ENCODE peak calls at places on chromosome 6, in five cellular contexts. One of them, this sample, is unnamed.
A peak's percentile ranks its signal among the peaks of the same experiment; 100 is the strongest.

GRCh38 chr6:57173056-57173885 is 1.1 kb downstream of the BAG2 start:
- DNase-seq in body of pancreas: peak; percentile 25
- DNase-seq in spleen: peak; percentile 79
- DNase-seq in adrenal gland: peak; percentile 34
- DNase-seq in suprapubic skin: no peak
- DNase-seq in this sample: peak; percentile 12

GRCh38 chr6:113508249-113508648 is 348.9 kb upstream of the MARCKS start:
- DNase-seq in suprapubic skin: no peak
- DNase-seq in adrenal gland: no peak
- DNase-seq in body of pancreas: no peak
- DNase-seq in spleen: no peak
- DNase-seq in this sample: no peak

GRCh38 chr6:12769556-12770255 is 53.1 kb downstream of the PHACTR1 start:
- DNase-seq in suprapubic skin: no peak
- DNase-seq in body of pancreas: no peak
- DNase-seq in spleen: no peak
- DNase-seq in adrenal gland: no peak
- DNase-seq in this sample: no peak

GRCh38 chr6:145731432-145731831 is 3.9 kb downstream of the EPM2A start:
- DNase-seq in adrenal gland: no peak
- DNase-seq in suprapubic skin: no peak
- DNase-seq in spleen: no peak
- DNase-seq in body of pancreas: no peak
- DNase-seq in this sample: no peak

GRCh38 chr6:127466416-127466815 is 7.2 kb upstream of the KIAA0408 start:
- DNase-seq in spleen: no peak
- DNase-seq in body of pancreas: no peak
- DNase-seq in adrenal gland: no peak
- DNase-seq in suprapubic skin: no peak
- DNase-seq in this sample: no peak

GRCh38 chr6:45951771-45952529 is 63.7 kb downstream of the CLIC5 start:
- DNase-seq in spleen: no peak
- DNase-seq in suprapubic skin: no peak
- DNase-seq in adrenal gland: no peak
- DNase-seq in body of pancreas: no peak
- DNase-seq in this sample: peak; percentile 46

GRCh38 chr6:45650527-45651135 is 272.9 kb upstream of the SUPT3H start:
- DNase-seq in adrenal gland: no peak
- DNase-seq in suprapubic skin: no peak
- DNase-seq in body of pancreas: no peak
- DNase-seq in spleen: no peak
- DNase-seq in this sample: peak; percentile 54

GRCh38 chr6:51268666-51269065 is 450.0 kb downstream of the TFAP2B start:
- DNase-seq in body of pancreas: no peak
- DNase-seq in adrenal gland: no peak
- DNase-seq in spleen: no peak
- DNase-seq in suprapubic skin: no peak
- DNase-seq in this sample: no peak

GRCh38 chr6:5996701-5997419 is 9.9 kb downstream of the NRN1 start:
- DNase-seq in suprapubic skin: peak; percentile 69
- DNase-seq in body of pancreas: peak; percentile 29
- DNase-seq in adrenal gland: no peak
- DNase-seq in spleen: no peak
- DNase-seq in this sample: no peak

GRCh38 chr6:54981647-54982046 is 135.1 kb downstream of the FAM83B start:
- DNase-seq in body of pancreas: no peak
- DNase-seq in spleen: no peak
- DNase-seq in suprapubic skin: no peak
- DNase-seq in adrenal gland: no peak
- DNase-seq in this sample: no peak

GRCh38 chr6:15796844-15797243 is 134.0 kb upstream of the DTNBP1 start:
- DNase-seq in suprapubic skin: no peak
- DNase-seq in adrenal gland: no peak
- DNase-seq in spleen: no peak
- DNase-seq in body of pancreas: no peak
- DNase-seq in this sample: no peak

GRCh38 chr6:158663465-158664167 is 13.8 kb downstream of the SYTL3 start:
- DNase-seq in adrenal gland: no peak
- DNase-seq in suprapubic skin: no peak
- DNase-seq in spleen: no peak
- DNase-seq in body of pancreas: peak; percentile 33
- DNase-seq in this sample: peak; percentile 73

GRCh38 chr6:11460001-11460668 is 77.4 kb upstream of the TMEM170B start:
- DNase-seq in suprapubic skin: no peak
- DNase-seq in body of pancreas: no peak
- DNase-seq in spleen: no peak
- DNase-seq in adrenal gland: no peak
- DNase-seq in this sample: no peak

GRCh38 chr6:141925001-141925400 is 207.7 kb upstream of the GJE1 start:
- DNase-seq in suprapubic skin: no peak
- DNase-seq in spleen: no peak
- DNase-seq in adrenal gland: no peak
- DNase-seq in body of pancreas: no peak
- DNase-seq in this sample: no peak

GRCh38 chr6:31836676-31837611 is 9.4 kb downstream of the HSPA1B start:
- DNase-seq in adrenal gland: no peak
- DNase-seq in suprapubic skin: no peak
- DNase-seq in spleen: no peak
- DNase-seq in body of pancreas: no peak
- DNase-seq in this sample: no peak

GRCh38 chr6:31834367-31834703 is 6.8 kb downstream of the HSPA1B start:
- DNase-seq in suprapubic skin: peak; percentile 92
- DNase-seq in body of pancreas: peak; percentile 92
- DNase-seq in adrenal gland: peak; percentile 88
- DNase-seq in spleen: peak; percentile 94
- DNase-seq in this sample: peak; percentile 90

GRCh38 chr6:31834704-31835375 is 7.3 kb downstream of the HSPA1B start:
- DNase-seq in spleen: peak; percentile 94
- DNase-seq in body of pancreas: peak; percentile 83
- DNase-seq in suprapubic skin: peak; percentile 81
- DNase-seq in adrenal gland: peak; percentile 79
- DNase-seq in this sample: peak; percentile 84

GRCh38 chr6:31837612-31838553 is 10.3 kb downstream of the HSPA1B start:
- DNase-seq in spleen: peak; percentile 20
- DNase-seq in suprapubic skin: no peak
- DNase-seq in adrenal gland: no peak
- DNase-seq in body of pancreas: no peak
- DNase-seq in this sample: no peak

DNA sequence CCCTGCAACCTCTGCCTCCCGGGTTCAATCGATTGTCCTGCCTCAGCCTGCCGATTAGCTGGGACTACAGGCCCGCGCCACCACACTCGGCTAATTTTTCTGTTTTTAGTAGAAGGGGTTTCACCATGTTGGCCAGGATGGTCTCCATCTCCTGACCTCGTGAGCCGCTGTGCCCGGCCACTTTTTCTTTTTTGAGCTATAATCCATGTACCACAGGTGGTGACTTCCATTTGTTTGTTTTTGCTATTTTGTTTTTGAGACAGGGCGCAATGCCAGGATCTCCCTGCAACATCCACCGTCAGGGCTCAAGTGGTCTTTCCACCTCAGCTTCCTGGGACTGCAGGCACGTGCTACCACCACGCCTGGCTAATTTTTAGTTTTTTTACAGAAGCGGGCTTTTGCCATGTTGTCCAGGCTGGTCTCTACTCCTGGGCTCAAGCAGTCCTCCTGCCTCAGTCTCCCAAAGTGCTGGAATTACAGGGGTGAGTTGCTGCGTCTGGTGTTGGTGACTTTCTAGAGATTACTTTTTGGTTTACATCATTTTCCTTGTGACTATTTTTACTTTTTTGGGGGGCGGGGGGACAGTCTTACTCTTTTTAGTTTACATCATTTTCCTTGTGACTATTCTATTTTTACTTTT is 8.6 kb downstream of the HSPA1B start:
- DNase-seq in body of pancreas: no peak
- DNase-seq in spleen: peak; percentile 56
- DNase-seq in adrenal gland: no peak
- DNase-seq in suprapubic skin: no peak
- DNase-seq in this sample: peak; percentile 86
- TF ChIP-seq POLR2A in body of pancreas: no peak
- TF ChIP-seq POLR2A in spleen: no peak
- TF ChIP-seq POLR2A in adrenal gland: no peak
- TF ChIP-seq POLR2A in suprapubic skin: no peak
- TF ChIP-seq POLR2A in this sample: peak; percentile 37

GRCh38 chr6:29757701-29758293 is 34.6 kb downstream of the HLA-F start:
- DNase-seq in spleen: no peak
- DNase-seq in body of pancreas: no peak
- DNase-seq in suprapubic skin: no peak
- DNase-seq in adrenal gland: no peak
- DNase-seq in this sample: no peak
- TF ChIP-seq POLR2A in spleen: no peak
- TF ChIP-seq POLR2A in body of pancreas: no peak
- TF ChIP-seq POLR2A in suprapubic skin: no peak
- TF ChIP-seq POLR2A in adrenal gland: no peak
- TF ChIP-seq POLR2A in this sample: no peak

DNA sequence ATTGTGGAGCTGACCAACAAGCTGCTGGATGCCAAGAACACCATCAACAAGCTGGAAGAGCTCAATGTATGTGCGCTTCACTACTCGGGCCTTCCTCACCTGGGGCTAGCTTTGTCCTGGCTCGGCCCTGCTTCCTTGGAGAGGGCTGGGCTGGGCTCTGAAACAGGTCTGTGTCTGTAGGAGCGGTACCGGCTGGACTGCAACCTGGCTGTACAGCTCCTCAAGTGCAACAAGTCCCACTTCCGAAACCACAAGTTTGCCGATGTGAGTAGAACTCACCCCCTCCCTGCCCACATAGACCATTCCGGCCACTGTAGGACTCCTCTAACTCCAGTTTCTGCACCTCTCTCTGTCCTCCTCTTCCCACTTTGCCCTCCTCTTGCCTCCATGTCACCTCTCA is 6.7 kb downstream of the LRRC73 start:
- DNase-seq in adrenal gland: no peak
- DNase-seq in spleen: no peak
- DNase-seq in suprapubic skin: no peak
- DNase-seq in body of pancreas: no peak
- DNase-seq in this sample: no peak
- TF ChIP-seq POLR2A in adrenal gland: no peak
- TF ChIP-seq POLR2A in spleen: no peak
- TF ChIP-seq POLR2A in suprapubic skin: no peak
- TF ChIP-seq POLR2A in body of pancreas: no peak
- TF ChIP-seq POLR2A in this sample: no peak

DNA sequence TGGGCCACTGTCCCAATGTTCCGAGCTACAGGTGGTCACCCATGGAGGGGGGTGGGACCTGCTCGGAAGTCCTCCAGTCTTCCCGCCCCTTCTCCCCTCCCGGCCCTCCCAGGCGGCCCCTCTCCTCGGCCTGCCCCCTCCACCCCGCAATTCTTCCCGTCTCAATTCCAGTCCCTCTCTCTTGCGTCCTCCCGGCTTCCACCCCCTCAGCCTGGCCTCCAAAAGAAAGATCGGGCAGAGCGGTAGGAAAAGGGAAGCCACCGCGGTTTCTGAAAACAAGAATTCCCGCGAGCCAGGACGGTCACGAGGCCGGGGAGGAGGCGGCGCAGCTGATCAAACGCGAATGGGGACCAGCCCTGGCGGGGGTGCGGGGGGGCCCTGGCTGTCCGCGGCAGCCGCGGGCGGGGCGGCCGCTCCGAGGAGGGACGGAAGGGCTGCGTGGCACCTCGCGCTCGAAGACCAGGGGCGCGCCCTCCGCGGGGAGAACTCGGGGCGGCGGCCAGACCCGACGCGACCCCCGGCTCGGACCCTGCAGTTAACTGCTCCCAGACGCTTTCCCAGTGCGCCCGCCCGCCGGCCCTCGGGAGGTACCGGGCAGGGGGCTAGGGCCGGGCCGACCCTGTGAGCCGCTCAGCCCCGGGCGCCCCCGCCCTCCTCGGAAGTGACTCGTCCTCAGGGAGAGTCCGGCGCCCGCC is 1.0 kb downstream of the PXDC1 start:
- DNase-seq in adrenal gland: peak; percentile 88
- DNase-seq in spleen: peak; percentile 92
- DNase-seq in suprapubic skin: peak; percentile 95
- DNase-seq in body of pancreas: peak; percentile 85
- DNase-seq in this sample: peak; percentile 92
- TF ChIP-seq POLR2A in adrenal gland: peak; percentile 60
- TF ChIP-seq POLR2A in spleen: peak; percentile 36
- TF ChIP-seq POLR2A in suprapubic skin: peak; percentile 84
- TF ChIP-seq POLR2A in body of pancreas: peak; percentile 51
- TF ChIP-seq POLR2A in this sample: peak; percentile 93

This sample was measured in thyroid gland.